ENCODE peak calls at places on chromosomes 3 and 15, in four cellular contexts. J, S, D and L are unnamed samples.

GRCh38 chr15:89781891-89782618 is 5.9 kb downstream of the MESP2 start:
- DNase-seq in S (no peak), D (peak; percentile 84), J (peak; percentile 41), L (no peak)

GRCh38 chr3:146550743-146551510 is 6.5 kb upstream of the PLSCR1 start:
- DNase-seq in J (no peak), D (no peak), S (no peak), L (no peak)

GRCh38 chr3:108125550-108126071 is 34.8 kb upstream of the CD47 start:
- DNase-seq in D (no peak), S (no peak), J (no peak), L (no peak)

GRCh38 chr3:15409239-15409638 is 18.1 kb downstream of the METTL6 start:
- DNase-seq in D (no peak), S (no peak), J (no peak), L (no peak)

GRCh38 chr3:119636194-119636593 is 24.2 kb downstream of the POPDC2 start:
- DNase-seq in D (no peak), S (no peak), J (no peak), L (no peak)

GRCh38 chr3:158920375-158920774 is 118.5 kb downstream of the MFSD1 start:
- DNase-seq in S (no peak), D (no peak), J (no peak), L (no peak)

GRCh38 chr3:111979689-111980025 is 831 bp downstream of the ABHD10 start:
- DNase-seq in J (no peak), S (no peak), D (no peak), L (no peak)

GRCh38 chr15:26864664-26865191 is 2.1 kb upstream of the GABRA5 start:
- DNase-seq in S (no peak), J (peak; percentile 61), D (no peak), L (no peak)

GRCh38 chr15:40929730-40930429 is 740 bp downstream of the DLL4 start:
- DNase-seq in D (no peak), S (peak; percentile 52), J (no peak), L (no peak)

GRCh38 chr15:85404922-85405293 is 24.5 kb downstream of the AKAP13 start:
- DNase-seq in S (no peak), D (no peak), J (no peak), L (no peak)

GRCh38 chr3:104564045-104564643 is 802.6 kb upstream of the ALCAM start:
- DNase-seq in J (peak; percentile 28), D (peak; percentile 49), S (no peak), L (no peak)

GRCh38 chr3:128385080-128385832 is 81.4 kb downstream of the DNAJB8 start:
- DNase-seq in D (peak; percentile 75), S (no peak), J (no peak), L (no peak)

GRCh38 chr3:76370749-76371148 is 585.4 kb upstream of the ZNF717 start:
- DNase-seq in D (no peak), J (no peak), S (no peak), L (no peak)

GRCh38 chr3:40930772-40931171 is 268.5 kb upstream of the CTNNB1 start:
- DNase-seq in D (no peak), S (no peak), J (no peak), L (no peak)

GRCh38 chr15:90040618-90041017 is 39.5 kb downstream of the ZNF710 start:
- DNase-seq in J (no peak), D (no peak), S (no peak), L (no peak)

GRCh38 chr15:98815207-98815606 is 166.9 kb downstream of the IGF1R start:
- DNase-seq in J (no peak), D (peak; percentile 20), S (no peak), L (no peak)

GRCh38 chr15:82081904-82082810 is 36.3 kb upstream of the MEX3B start:
- DNase-seq in S (no peak), D (no peak), J (peak; percentile 71), L (no peak)

GRCh38 chr15:93152264-93152884 is 63.4 kb upstream of the RGMA start:
- DNase-seq in S (no peak), J (no peak), D (no peak), L (no peak)

GRCh38 chr3:185766645-185767323 is 58.1 kb downstream of the IGF2BP2 start:
- DNase-seq in S (no peak), D (no peak), J (no peak), L (no peak)

GRCh38 chr3:182501861-182502260 is 291.4 kb upstream of the ATP11B start:
- DNase-seq in S (no peak), D (no peak), J (no peak), L (no peak)

GRCh38 chr15:40122239-40122638 is 13.6 kb upstream of the BMF start:
- DNase-seq in J (no peak), D (no peak), S (no peak), L (no peak)

GRCh38 chr15:45376300-45376928 is 1.9 kb downstream of the GATM start:
- DNase-seq in S (no peak), J (no peak), D (no peak), L (no peak)

GRCh38 chr3:151345854-151346253 is 16.5 kb upstream of the P2RY13 start:
- DNase-seq in J (no peak), S (no peak), D (no peak), L (no peak)

GRCh38 chr3:96958856-96959255 is 144.5 kb downstream of the EPHA6 start:
- DNase-seq in D (no peak), J (no peak), S (no peak), L (no peak)

GRCh38 chr15:75725021-75725718 is 12.5 kb upstream of the CSPG4 start:
- DNase-seq in J (no peak), S (no peak), D (no peak), L (no peak)

GRCh38 chr15:74251187-74251811 is 15.2 kb downstream of the CCDC33 start:
- DNase-seq in D (no peak), S (no peak), J (no peak), L (no peak)

GRCh38 chr3:184332370-184333090 is 4.9 kb upstream of the FAM131A start:
- DNase-seq in D (no peak), S (no peak), J (no peak), L (no peak)

GRCh38 chr3:11195721-11196332 is 41.5 kb downstream of the HRH1 start:
- DNase-seq in S (no peak), J (peak; percentile 36), D (no peak), L (no peak)

GRCh38 chr15:29312387-29312786 is 42.8 kb upstream of the NSMCE3 start:
- DNase-seq in J (no peak), S (no peak), D (no peak), L (no peak)

GRCh38 chr3:126746395-126747177 is 42.5 kb downstream of the CHCHD6 start:
- DNase-seq in J (no peak), S (no peak), D (peak; percentile 84), L (no peak)

GRCh38 chr15:62163397-62163796 is 1.7 kb downstream of the C2CD4B start:
- DNase-seq in D (no peak), S (no peak), J (no peak), L (no peak)

GRCh38 chr15:62165793-62166380 is 802 bp upstream of the C2CD4B start:
- DNase-seq in J (no peak), D (no peak), S (no peak), L (no peak)

GRCh38 chr15:62165029-62165792 is at the start of gene C2CD4B:
- DNase-seq in S (peak; percentile 41), J (peak; percentile 82), D (no peak), L (no peak)

GRCh38 chr15:62164500-62165028 is 521 bp downstream of the C2CD4B start:
- DNase-seq in J (peak; percentile 58), D (no peak), S (peak; percentile 26), L (no peak)

DNA sequence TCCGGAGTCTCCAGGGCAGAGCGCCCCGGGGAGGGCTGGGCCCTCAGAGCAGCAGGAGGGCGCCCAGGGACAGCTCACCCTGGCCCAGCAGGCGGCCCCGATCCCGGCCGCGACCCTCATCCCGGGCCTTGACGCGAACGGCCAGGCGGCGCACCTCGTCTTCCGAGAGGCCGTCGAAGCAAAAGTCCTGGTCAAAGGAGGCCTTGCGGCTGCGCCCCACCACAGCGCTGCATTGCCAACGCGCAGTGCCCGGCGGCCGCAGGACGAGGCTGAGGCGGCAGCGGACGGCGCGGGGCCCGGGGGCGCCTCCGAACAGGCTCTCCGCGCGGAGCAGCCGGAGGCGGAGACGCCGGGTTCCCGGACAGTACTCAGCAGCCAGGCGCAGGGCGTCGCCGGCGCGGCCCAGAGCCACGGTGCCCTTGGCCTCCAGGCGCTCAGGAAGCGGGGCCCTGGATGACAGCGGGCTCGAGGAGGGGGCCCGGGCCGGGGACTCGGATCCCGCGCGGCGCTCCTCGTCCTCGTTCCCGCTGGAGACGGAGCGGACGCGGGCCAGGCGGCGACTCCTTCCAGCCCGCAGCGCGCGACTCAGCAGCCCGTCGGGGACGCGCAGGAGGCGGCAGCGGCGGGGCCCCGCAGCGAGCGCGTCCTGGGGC is 1.1 kb downstream of the C2CD4B start:
- DNase-seq in D (no peak), S (peak; percentile 27), J (peak; percentile 48), L (no peak)
- TF ChIP-seq CTCF in D (no peak), S (peak; percentile 17), J (no peak), L (no peak)

GRCh38 chr3:135762188-135762853 is 203.2 kb upstream of the PPP2R3A start:
- DNase-seq in S (no peak), J (peak; percentile 41), D (no peak), L (no peak)
- TF ChIP-seq CTCF in S (peak; percentile 40), J (peak; percentile 52), D (peak; percentile 20), L (no peak)

GRCh38 chr15:60648928-60649679 is 170.2 kb upstream of the ICE2 start:
- DNase-seq in D (no peak), J (no peak), S (no peak), L (no peak)
- TF ChIP-seq CTCF in D (no peak), J (no peak), S (no peak), L (no peak)

DNA sequence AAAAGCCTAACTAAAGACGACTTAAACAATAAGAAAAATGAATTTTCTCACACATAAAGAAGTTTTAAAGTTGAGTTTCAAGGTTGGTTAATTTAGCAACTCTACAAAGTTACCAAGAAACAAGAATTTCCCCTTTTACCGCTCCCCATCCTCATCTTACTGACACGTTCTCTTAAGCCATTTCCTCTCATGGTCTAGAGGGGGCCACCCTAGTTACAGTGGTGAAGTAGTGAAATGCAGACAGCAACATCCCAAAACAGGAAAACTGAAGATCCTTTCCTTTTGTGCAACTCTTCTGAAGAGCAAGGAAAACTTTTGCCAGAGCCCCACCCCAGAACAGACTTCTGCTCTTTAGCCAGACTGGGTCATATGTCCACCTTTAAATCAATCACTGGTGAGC is 17.3 kb upstream of the SOX14 start:
- DNase-seq in D (no peak), J (no peak), S (no peak), L (no peak)
- TF ChIP-seq CTCF in D (no peak), J (peak; percentile 31), S (no peak), L (no peak)

DNA sequence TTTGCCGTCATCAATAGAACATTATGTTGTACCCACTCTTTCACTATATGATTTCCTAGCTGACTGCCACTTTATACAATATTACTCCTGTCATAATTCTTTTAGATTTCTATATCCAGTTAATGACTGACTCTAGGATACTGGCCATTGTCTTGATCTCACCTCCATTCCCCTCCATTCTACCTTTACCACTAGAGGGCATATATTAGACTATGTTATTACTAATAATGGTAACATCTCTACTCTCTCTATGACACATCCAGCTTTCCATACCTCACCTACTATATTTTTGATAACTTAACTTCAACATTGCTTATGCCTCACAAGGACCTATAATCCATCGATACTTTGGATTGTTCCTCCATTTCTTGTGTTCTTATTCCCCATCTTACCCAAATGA is 31.4 kb upstream of the POU1F1 start:
- DNase-seq in S (no peak), D (no peak), J (no peak), L (no peak)
- TF ChIP-seq CTCF in S (no peak), D (no peak), J (peak; percentile 61), L (no peak)